ENCODE peak calls at places on chromosomes 1 and 21, in eight cellular contexts. D, G, S, M, P, J, V and W are unnamed samples.

GRCh38 chr1:187313115-187313514 is 484.4 kb downstream of the PLA2G4A start:
- DNase-seq in D (no peak), G (peak), S (peak), M (no peak), P (no peak), J (no peak), V (no peak), W (no peak)

GRCh38 chr1:97730271-97730670 is 190.6 kb downstream of the DPYD start:
- DNase-seq in D (no peak), G (no peak), S (no peak), M (no peak), P (no peak), J (no peak), V (no peak), W (no peak)

GRCh38 chr1:11967028-11967547 is 13.2 kb upstream of the MFN2 start:
- DNase-seq in D (peak), G (peak), S (peak), M (peak), P (peak), J (peak), V (no peak), W (no peak)

GRCh38 chr1:16396591-16396990 is 29.5 kb downstream of the SZRD1 start:
- DNase-seq in D (peak), G (peak), S (no peak), M (peak), P (no peak), J (no peak), V (no peak), W (peak)

GRCh38 chr21:46216132-46216747 is 12.3 kb downstream of the LSS start:
- DNase-seq in D (no peak), G (no peak), S (no peak), M (no peak), P (no peak), J (no peak), V (no peak), W (no peak)

GRCh38 chr1:63634471-63634870 is 41.3 kb downstream of the PGM1 start:
- DNase-seq in D (no peak), G (peak), S (no peak), M (no peak), P (no peak), J (no peak), V (no peak), W (no peak)

GRCh38 chr1:206687915-206688442 is 3.3 kb downstream of the MAPKAPK2 start:
- DNase-seq in D (no peak), G (no peak), S (no peak), M (no peak), P (no peak), J (no peak), V (no peak), W (no peak)

GRCh38 chr1:225972344-225973152 is 26.6 kb downstream of the SDE2 start:
- DNase-seq in D (no peak), G (no peak), S (no peak), M (no peak), P (no peak), J (no peak), V (no peak), W (no peak)

GRCh38 chr1:224168859-224169380 is 14.1 kb upstream of the DEGS1 start:
- DNase-seq in D (no peak), G (peak), S (peak), M (no peak), P (no peak), J (peak), V (no peak), W (peak)

GRCh38 chr1:83791821-83792437 is 207.0 kb downstream of the TTLL7 start:
- DNase-seq in D (no peak), G (no peak), S (no peak), M (no peak), P (no peak), J (no peak), V (no peak), W (no peak)

GRCh38 chr1:110638062-110638461 is 31.9 kb upstream of the KCNA2 start:
- DNase-seq in D (no peak), G (no peak), S (peak), M (no peak), P (no peak), J (no peak), V (no peak), W (no peak)

GRCh38 chr21:16079830-16080229 is 350.0 kb downstream of the USP25 start:
- DNase-seq in D (no peak), G (peak), S (no peak), M (no peak), P (no peak), J (peak), V (no peak), W (peak)

GRCh38 chr1:153705484-153705883 is 22.4 kb upstream of the INTS3 start:
- DNase-seq in D (no peak), G (no peak), S (no peak), M (no peak), P (no peak), J (no peak), V (no peak), W (no peak)

GRCh38 chr1:64838486-64838885 is 93.6 kb downstream of the RAVER2 start:
- DNase-seq in D (no peak), G (no peak), S (no peak), M (no peak), P (no peak), J (no peak), V (no peak), W (no peak)

GRCh38 chr1:71106658-71107322 is 26.0 kb upstream of the ZRANB2 start:
- DNase-seq in D (no peak), G (peak), S (no peak), M (no peak), P (no peak), J (no peak), V (no peak), W (no peak)

GRCh38 chr1:241817331-241817792 is 30.6 kb upstream of the EXO1 start:
- DNase-seq in D (no peak), G (peak), S (no peak), M (no peak), P (no peak), J (no peak), V (no peak), W (no peak)

GRCh38 chr21:15543473-15543872 is 186.3 kb upstream of the USP25 start:
- DNase-seq in D (no peak), G (no peak), S (no peak), M (no peak), P (no peak), J (no peak), V (no peak), W (no peak)

GRCh38 chr1:223331929-223332328 is 32.0 kb downstream of the SUSD4 start:
- DNase-seq in D (no peak), G (peak), S (no peak), M (peak), P (no peak), J (no peak), V (no peak), W (no peak)

GRCh38 chr1:181105134-181106021 is 16.9 kb downstream of the IER5 start:
- DNase-seq in D (peak), G (peak), S (peak), M (peak), P (peak), J (peak), V (peak), W (peak)

GRCh38 chr1:1109743-1110142 is 6.1 kb downstream of the C1orf159 start:
- DNase-seq in D (no peak), G (no peak), S (no peak), M (no peak), P (no peak), J (no peak), V (no peak), W (no peak)

GRCh38 chr1:180927841-180928240 is 15.1 kb downstream of the KIAA1614 start:
- DNase-seq in D (no peak), G (peak), S (no peak), M (no peak), P (peak), J (peak), V (no peak), W (no peak)

GRCh38 chr1:160996195-160996594 is 24.8 kb downstream of the F11R start:
- DNase-seq in D (no peak), G (peak), S (no peak), M (peak), P (no peak), J (no peak), V (no peak), W (no peak)

GRCh38 chr1:32250893-32251716 is at the start of gene LCK:
- DNase-seq in D (no peak), G (no peak), S (peak), M (no peak), P (no peak), J (no peak), V (peak), W (no peak)

GRCh38 chr1:242004751-242005495 is 6.0 kb upstream of the MAP1LC3C start:
- DNase-seq in D (no peak), G (no peak), S (no peak), M (no peak), P (no peak), J (no peak), V (no peak), W (no peak)

GRCh38 chr1:156608981-156609380 is 7.7 kb upstream of the GPATCH4 start:
- DNase-seq in D (no peak), G (no peak), S (peak), M (peak), P (peak), J (no peak), V (peak), W (no peak)

GRCh38 chr1:109891930-109892329 is 18.7 kb upstream of the CSF1 start:
- DNase-seq in D (no peak), G (no peak), S (peak), M (no peak), P (no peak), J (peak), V (no peak), W (no peak)

GRCh38 chr1:186882372-186883134 is 53.8 kb downstream of the PLA2G4A start:
- DNase-seq in D (no peak), G (peak), S (no peak), M (no peak), P (no peak), J (no peak), V (no peak), W (no peak)

GRCh38 chr1:159790237-159790917 is 9.6 kb downstream of the DUSP23 start:
- DNase-seq in D (no peak), G (peak), S (peak), M (no peak), P (no peak), J (no peak), V (no peak), W (no peak)